ENCODE peak calls at places on chromosomes 11 and 22, in eight cellular contexts. Z, D, Q, K, B, J, W and X are unnamed samples.

GRCh38 chr11:721347-721912 is 15.4 kb downstream of the EPS8L2 start:
- DNase-seq in K (no peak), Q (no peak), J (no peak), D (no peak), B (no peak), W (no peak), Z (no peak), X (no peak)

GRCh38 chr11:3177931-3178330 is 12.8 kb upstream of the OSBPL5 start:
- DNase-seq in B (peak), W (no peak), D (no peak), K (no peak), Q (no peak), J (no peak), Z (no peak), X (no peak)

GRCh38 chr11:78218707-78219492 is 30.2 kb downstream of the USP35 start:
- DNase-seq in Z (no peak), K (no peak), W (no peak), Q (no peak), J (no peak), D (no peak), B (no peak), X (no peak)

GRCh38 chr22:47291565-47292495 is 529.4 kb downstream of the TBC1D22A start:
- DNase-seq in J (no peak), Z (no peak), W (peak), Q (no peak), B (no peak), D (no peak), K (peak), X (peak)

GRCh38 chr11:14267861-14268635 is 90.9 kb downstream of the RRAS2 start:
- DNase-seq in Q (no peak), K (no peak), J (no peak), D (no peak), W (no peak), B (no peak), Z (no peak), X (no peak)

GRCh38 chr11:87432006-87432405 is 394.3 kb downstream of the TMEM135 start:
- DNase-seq in W (no peak), B (no peak), Z (peak), J (peak), K (no peak), Q (no peak), D (no peak), X (no peak)

GRCh38 chr22:19878461-19879247 is 24.0 kb upstream of the GNB1L start:
- DNase-seq in D (no peak), Z (no peak), J (peak), K (no peak), B (no peak), Q (no peak), W (no peak), X (peak)

GRCh38 chr11:34480339-34480738 is 33.3 kb downstream of the ELF5 start:
- DNase-seq in W (no peak), J (peak), Z (no peak), B (peak), D (no peak), K (no peak), Q (no peak), X (no peak)

GRCh38 chr11:8097926-8098325 is 16.9 kb downstream of the TUB start:
- DNase-seq in D (no peak), B (no peak), K (no peak), Q (no peak), Z (no peak), W (no peak), J (no peak), X (no peak)

GRCh38 chr22:24498826-24499225 is 3.7 kb downstream of the UPB1 start:
- DNase-seq in Q (no peak), Z (no peak), K (no peak), B (no peak), D (no peak), J (no peak), W (no peak), X (no peak)

GRCh38 chr11:9493492-9493891 is 32.7 kb downstream of the ZNF143 start:
- DNase-seq in Z (no peak), J (no peak), Q (no peak), W (no peak), D (no peak), K (no peak), B (no peak), X (no peak)

GRCh38 chr11:133705873-133706272 is 139.4 kb downstream of the SPATA19 start:
- DNase-seq in Q (no peak), J (no peak), D (no peak), W (no peak), K (no peak), B (no peak), Z (no peak), X (no peak)

GRCh38 chr11:35265755-35266454 is 126.9 kb downstream of the CD44 start:
- DNase-seq in Q (no peak), D (no peak), K (no peak), B (no peak), W (no peak), J (no peak), Z (no peak), X (no peak)

GRCh38 chr11:1373536-1374214 is 16.1 kb upstream of the BRSK2 start:
- DNase-seq in W (no peak), B (no peak), J (peak), Z (peak), D (no peak), Q (no peak), K (no peak), X (no peak)

GRCh38 chr11:94185387-94186084 is 56.9 kb downstream of the PANX1 start:
- DNase-seq in Z (peak), Q (no peak), W (no peak), B (no peak), D (no peak), K (no peak), J (peak), X (no peak)

GRCh38 chr11:68371176-68372041 is 59.0 kb downstream of the LRP5 start:
- DNase-seq in J (no peak), D (no peak), W (no peak), Z (no peak), B (no peak), Q (no peak), K (no peak), X (no peak)

GRCh38 chr11:34408580-34409172 is 30.1 kb upstream of the CAT start:
- DNase-seq in D (no peak), Z (no peak), B (no peak), J (no peak), Q (no peak), K (no peak), W (no peak), X (no peak)

GRCh38 chr11:63567044-63567840 is 4.1 kb upstream of the PLAAT2 start:
- DNase-seq in K (no peak), D (peak), Z (peak), B (peak), W (no peak), Q (no peak), J (peak), X (peak)

GRCh38 chr11:45655831-45656230 is 9.6 kb downstream of the CHST1 start:
- DNase-seq in W (peak), J (no peak), K (no peak), Z (no peak), B (no peak), D (no peak), Q (no peak), X (no peak)

GRCh38 chr11:77089004-77089545 is 13.6 kb upstream of the OMP start:
- DNase-seq in W (no peak), B (no peak), K (no peak), J (no peak), D (no peak), Q (no peak), Z (no peak), X (peak)

GRCh38 chr11:117966908-117967307 is 19.3 kb upstream of the IL10RA start:
- DNase-seq in Z (no peak), W (peak), J (no peak), K (no peak), D (no peak), Q (no peak), B (no peak), X (no peak)

GRCh38 chr11:111155021-111155420 is 90.5 kb upstream of the POU2AF2 start:
- DNase-seq in J (peak), D (no peak), B (no peak), K (no peak), Z (no peak), W (no peak), Q (no peak), X (no peak)

GRCh38 chr22:30010789-30011405 is 69.4 kb upstream of the HORMAD2 start:
- DNase-seq in B (no peak), J (peak), D (no peak), W (no peak), Z (no peak), Q (no peak), K (no peak), X (no peak)

GRCh38 chr11:359181-359714 is 10.1 kb upstream of the B4GALNT4 start:
- DNase-seq in B (peak), D (no peak), J (no peak), Z (no peak), Q (no peak), W (no peak), K (no peak), X (no peak)

GRCh38 chr11:75706260-75706729 is 11.3 kb upstream of the MOGAT2 start:
- DNase-seq in B (peak), K (peak), Q (peak), W (peak), D (peak), Z (peak), J (peak), X (peak)

GRCh38 chr11:67248653-67249052 is 17.6 kb upstream of the GRK2 start:
- DNase-seq in B (peak), W (no peak), Z (no peak), Q (no peak), J (no peak), K (peak), D (no peak), X (no peak)

GRCh38 chr11:130508913-130509312 is 60.5 kb downstream of the ADAMTS15 start:
- DNase-seq in Q (no peak), Z (no peak), D (no peak), K (no peak), B (no peak), J (no peak), W (no peak), X (no peak)

GRCh38 chr11:106384429-106384828 is 307.0 kb downstream of the AASDHPPT start:
- DNase-seq in J (no peak), Q (no peak), W (no peak), K (no peak), Z (no peak), D (no peak), B (no peak), X (no peak)

GRCh38 chr22:19063581-19064353 is 58.4 kb downstream of the DGCR2 start:
- DNase-seq in W (no peak), J (no peak), K (no peak), Z (no peak), D (no peak), Q (no peak), B (no peak), X (no peak)

GRCh38 chr22:27845603-27846100 is 44.1 kb upstream of the MN1 start:
- DNase-seq in W (no peak), J (no peak), Q (no peak), Z (no peak), B (no peak), K (no peak), D (no peak), X (no peak)

GRCh38 chr11:10322830-10323792 is 18.2 kb downstream of the ADM start:
- DNase-seq in J (peak), Q (no peak), K (no peak), W (no peak), Z (peak), B (peak), D (peak), X (no peak)

GRCh38 chr11:55719608-55720160 is 53.6 kb upstream of the OR5D13 start:
- DNase-seq in J (no peak), D (no peak), K (no peak), Q (no peak), B (no peak), W (no peak), Z (no peak), X (no peak)

GRCh38 chr22:19522881-19523239 is 1.4 kb downstream of the CLDN5 start:
- DNase-seq in W (no peak), J (no peak), B (no peak), Z (no peak), K (no peak), D (no peak), Q (no peak), X (no peak)

GRCh38 chr11:75792997-75793800 is 21.8 kb upstream of the UVRAG start:
- DNase-seq in B (no peak), Z (no peak), D (no peak), W (no peak), J (no peak), Q (no peak), K (no peak), X (peak)

GRCh38 chr11:79087957-79088318 is 352.9 kb downstream of the TENM4 start:
- DNase-seq in K (no peak), B (no peak), D (no peak), W (no peak), Z (no peak), J (no peak), Q (no peak), X (no peak)

GRCh38 chr11:133905677-133906156 is 51.1 kb downstream of the IGSF9B start:
- DNase-seq in W (no peak), Q (no peak), Z (no peak), D (no peak), K (peak), B (no peak), J (no peak), X (peak)

GRCh38 chr22:48433647-48434046 is 1394.0 kb downstream of the BRD1 start:
- DNase-seq in K (peak), Q (no peak), J (no peak), D (no peak), Z (no peak), W (no peak), B (no peak), X (no peak)

DNA sequence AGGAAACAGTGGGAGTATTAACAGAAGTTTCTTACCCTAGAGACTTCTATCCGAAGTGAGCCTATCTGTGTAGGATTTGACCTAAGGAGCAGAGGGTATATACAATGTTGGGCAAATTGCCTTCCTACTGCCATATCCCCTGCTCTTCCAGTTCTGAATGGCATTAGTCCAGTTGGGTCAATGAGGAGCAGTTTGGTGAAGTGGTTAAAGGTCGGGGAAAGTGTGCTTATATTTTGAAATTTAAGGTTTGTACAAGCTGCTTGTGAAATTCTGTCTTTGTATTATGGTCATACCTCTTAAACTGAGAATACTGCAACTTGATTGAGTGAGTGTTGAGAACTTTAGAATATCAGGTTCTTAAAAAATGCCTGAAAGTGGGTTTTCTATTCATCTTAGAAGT is 1.7 kb downstream of the EI24 start:
- DNase-seq in B (no peak), W (no peak), K (no peak), Q (no peak), J (no peak), Z (no peak), D (no peak), X (no peak)
- TF ChIP-seq CTCF in B (no peak), W (no peak), K (no peak), Q (no peak), J (no peak), Z (no peak), D (no peak), X (no peak)

GRCh38 chr11:64804346-64805210 is 1.6 kb upstream of the MAP4K2 start:
- DNase-seq in D (no peak), B (no peak), Z (no peak), K (no peak), W (no peak), J (no peak), Q (no peak), X (no peak)

GRCh38 chr11:64802370-64803162 is 448 bp downstream of the MAP4K2 start:
- DNase-seq in W (no peak), J (no peak), Z (no peak), B (no peak), K (peak), Q (no peak), D (peak), X (no peak)

GRCh38 chr11:64803846-64804345 is 882 bp upstream of the MAP4K2 start:
- DNase-seq in D (no peak), Z (no peak), B (no peak), J (no peak), Q (no peak), K (no peak), W (no peak), X (no peak)

GRCh38 chr11:64801591-64802369 is 1.2 kb downstream of the MAP4K2 start:
- DNase-seq in B (no peak), Q (no peak), W (no peak), J (no peak), Z (no peak), D (no peak), K (no peak), X (no peak)

GRCh38 chr11:64803163-64803845 is at the start of gene MAP4K2:
- DNase-seq in J (peak), D (peak), Z (peak), K (peak), Q (peak), W (peak), B (peak), X (no peak)
- TF ChIP-seq CTCF in J (peak), D (peak), Z (no peak), K (no peak), Q (peak), W (no peak), B (peak), X (no peak)

DNA sequence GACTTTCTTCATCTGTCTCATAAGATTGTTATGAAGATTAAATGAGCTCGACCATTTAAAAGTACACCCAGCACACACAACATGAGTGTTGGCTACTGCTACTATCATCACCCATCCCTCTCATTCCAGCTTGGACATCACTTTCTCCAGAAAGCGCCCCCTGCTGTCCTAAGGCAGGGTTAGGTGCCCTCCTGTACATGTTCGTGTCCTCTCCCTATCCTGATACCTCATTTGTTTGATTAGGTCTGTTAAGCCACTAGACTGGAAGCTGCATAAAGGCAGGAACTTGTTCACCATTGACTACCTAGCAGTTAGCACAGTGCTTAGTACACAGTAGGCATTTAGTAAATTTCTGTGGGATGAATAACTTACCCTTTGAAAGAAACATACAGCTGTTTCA is 85.5 kb downstream of the ENTHD1 start:
- DNase-seq in Q (peak), B (peak), J (peak), W (no peak), Z (no peak), K (no peak), D (no peak), X (no peak)
- TF ChIP-seq CTCF in Q (peak), B (peak), J (peak), W (no peak), Z (no peak), K (peak), D (no peak), X (peak)

GRCh38 chr22:44805663-44806062 is 53.3 kb downstream of the ARHGAP8 start:
- DNase-seq in J (no peak), B (no peak), D (no peak), K (no peak), Q (no peak), W (no peak), Z (no peak), X (no peak)
- TF ChIP-seq CTCF in J (no peak), B (no peak), D (no peak), K (no peak), Q (no peak), W (no peak), Z (no peak), X (no peak)

GRCh38 chr11:69992026-69992425 is 86.1 kb upstream of the ANO1 start:
- DNase-seq in Q (no peak), W (no peak), D (no peak), Z (no peak), B (no peak), K (no peak), J (no peak), X (no peak)
- TF ChIP-seq CTCF in Q (no peak), W (no peak), D (no peak), Z (no peak), B (no peak), K (no peak), J (no peak), X (no peak)

GRCh38 chr11:15913261-15913660 is 443.1 kb downstream of the SOX6 start:
- DNase-seq in Q (no peak), K (no peak), B (no peak), J (no peak), D (no peak), Z (no peak), W (no peak), X (no peak)
- TF ChIP-seq CTCF in Q (no peak), K (no peak), B (no peak), J (peak), D (no peak), Z (peak), W (no peak), X (no peak)

GRCh38 chr11:13210424-13210823 is 67.2 kb upstream of the BMAL1 start:
- DNase-seq in Z (peak), D (no peak), J (peak), W (peak), B (peak), K (peak), Q (peak), X (no peak)
- TF ChIP-seq CTCF in Z (peak), D (peak), J (peak), W (peak), B (peak), K (peak), Q (peak), X (peak)

GRCh38 chr11:119727523-119728081 is 1.4 kb downstream of the NECTIN1 start:
- DNase-seq in Z (no peak), J (no peak), Q (peak), K (peak), W (no peak), B (no peak), D (peak), X (no peak)
- TF ChIP-seq CTCF in Z (peak), J (peak), Q (peak), K (no peak), W (no peak), B (peak), D (peak), X (peak)